ENCODE peak calls at places on chromosomes 16 and 17, in ten cellular contexts. One of them, this sample, is unnamed.

GRCh38 chr16:77373726-77374125 is 61.1 kb downstream of the ADAMTS18 start:
- DNase-seq in astrocyte of the spinal cord: no peak
- DNase-seq in lower leg skin: no peak
- DNase-seq in AG04449: no peak
- DNase-seq in A549: no peak
- DNase-seq in cardiac muscle cell: no peak
- DNase-seq in NB4: no peak
- DNase-seq in AG09309: no peak
- DNase-seq in neural progenitor cell: no peak
- DNase-seq in tibial nerve: no peak
- DNase-seq in this sample: no peak

GRCh38 chr16:2520784-2521577 is 810 bp downstream of the AMDHD2 start:
- DNase-seq in A549: no peak
- DNase-seq in AG04449: no peak
- DNase-seq in NB4: peak; percentile 64
- DNase-seq in AG09309: no peak
- DNase-seq in astrocyte of the spinal cord: no peak
- DNase-seq in tibial nerve: no peak
- DNase-seq in neural progenitor cell: peak; percentile 53
- DNase-seq in cardiac muscle cell: no peak
- DNase-seq in lower leg skin: peak; percentile 91
- DNase-seq in this sample: no peak

GRCh38 chr16:19872179-19872863 is 12.3 kb downstream of the GPRC5B start:
- DNase-seq in lower leg skin: no peak
- DNase-seq in astrocyte of the spinal cord: no peak
- DNase-seq in NB4: no peak
- DNase-seq in neural progenitor cell: no peak
- DNase-seq in AG04449: no peak
- DNase-seq in AG09309: no peak
- DNase-seq in A549: no peak
- DNase-seq in cardiac muscle cell: no peak
- DNase-seq in tibial nerve: no peak
- DNase-seq in this sample: no peak

GRCh38 chr16:66695935-66696668 is 441 bp downstream of the CMTM4 start:
- DNase-seq in AG09309: no peak
- DNase-seq in AG04449: no peak
- DNase-seq in cardiac muscle cell: peak; percentile 23
- DNase-seq in A549: peak; percentile 24
- DNase-seq in astrocyte of the spinal cord: no peak
- DNase-seq in neural progenitor cell: peak; percentile 21
- DNase-seq in tibial nerve: no peak
- DNase-seq in lower leg skin: peak; percentile 91
- DNase-seq in NB4: no peak
- DNase-seq in this sample: no peak

GRCh38 chr17:81391964-81392908 is 3.0 kb upstream of the BAHCC1 start:
- DNase-seq in astrocyte of the spinal cord: peak; percentile 70
- DNase-seq in AG09309: no peak
- DNase-seq in tibial nerve: no peak
- DNase-seq in cardiac muscle cell: peak; percentile 62
- DNase-seq in AG04449: no peak
- DNase-seq in neural progenitor cell: no peak
- DNase-seq in A549: no peak
- DNase-seq in lower leg skin: no peak
- DNase-seq in NB4: no peak
- DNase-seq in this sample: peak; percentile 87

GRCh38 chr16:49921791-49922456 is 66.0 kb upstream of the ZNF423 start:
- DNase-seq in astrocyte of the spinal cord: peak; percentile 45
- DNase-seq in A549: peak; percentile 66
- DNase-seq in lower leg skin: peak; percentile 88
- DNase-seq in NB4: peak; percentile 63
- DNase-seq in tibial nerve: peak; percentile 57
- DNase-seq in AG09309: no peak
- DNase-seq in neural progenitor cell: peak; percentile 86
- DNase-seq in cardiac muscle cell: peak; percentile 78
- DNase-seq in AG04449: no peak
- DNase-seq in this sample: peak; percentile 17

GRCh38 chr16:50448522-50448921 is 79.7 kb upstream of the BRD7 start:
- DNase-seq in neural progenitor cell: peak; percentile 81
- DNase-seq in NB4: peak; percentile 18
- DNase-seq in tibial nerve: no peak
- DNase-seq in AG04449: no peak
- DNase-seq in A549: no peak
- DNase-seq in lower leg skin: no peak
- DNase-seq in cardiac muscle cell: no peak
- DNase-seq in AG09309: no peak
- DNase-seq in astrocyte of the spinal cord: no peak
- DNase-seq in this sample: no peak

GRCh38 chr17:36936455-36936934 is 780 bp upstream of the LHX1 start:
- DNase-seq in A549: no peak
- DNase-seq in AG09309: no peak
- DNase-seq in tibial nerve: no peak
- DNase-seq in cardiac muscle cell: peak; percentile 81
- DNase-seq in astrocyte of the spinal cord: no peak
- DNase-seq in lower leg skin: peak; percentile 67
- DNase-seq in NB4: no peak
- DNase-seq in AG04449: no peak
- DNase-seq in neural progenitor cell: peak; percentile 90
- DNase-seq in this sample: no peak

GRCh38 chr16:24883714-24884151 is 38.0 kb downstream of the SLC5A11 start:
- DNase-seq in AG09309: no peak
- DNase-seq in A549: peak; percentile 25
- DNase-seq in neural progenitor cell: no peak
- DNase-seq in tibial nerve: no peak
- DNase-seq in astrocyte of the spinal cord: no peak
- DNase-seq in AG04449: no peak
- DNase-seq in lower leg skin: peak; percentile 76
- DNase-seq in NB4: peak; percentile 18
- DNase-seq in cardiac muscle cell: no peak
- DNase-seq in this sample: no peak

GRCh38 chr17:40070644-40070894 is 7.8 kb downstream of the THRA start:
- DNase-seq in A549: no peak
- DNase-seq in NB4: peak; percentile 25
- DNase-seq in lower leg skin: no peak
- DNase-seq in cardiac muscle cell: no peak
- DNase-seq in tibial nerve: no peak
- DNase-seq in AG09309: no peak
- DNase-seq in astrocyte of the spinal cord: no peak
- DNase-seq in neural progenitor cell: no peak
- DNase-seq in AG04449: no peak
- DNase-seq in this sample: no peak

GRCh38 chr17:74444406-74444805 is 12.5 kb downstream of the GPRC5C start:
- DNase-seq in AG09309: no peak
- DNase-seq in astrocyte of the spinal cord: no peak
- DNase-seq in neural progenitor cell: no peak
- DNase-seq in AG04449: no peak
- DNase-seq in tibial nerve: peak; percentile 63
- DNase-seq in NB4: no peak
- DNase-seq in lower leg skin: no peak
- DNase-seq in cardiac muscle cell: no peak
- DNase-seq in A549: no peak
- DNase-seq in this sample: peak; percentile 63
- TF ChIP-seq CTCF in AG09309: no peak
- TF ChIP-seq CTCF in astrocyte of the spinal cord: no peak
- TF ChIP-seq CTCF in neural progenitor cell: no peak
- TF ChIP-seq CTCF in AG04449: no peak
- TF ChIP-seq CTCF in tibial nerve: no peak
- TF ChIP-seq CTCF in NB4: no peak
- TF ChIP-seq CTCF in lower leg skin: no peak
- TF ChIP-seq CTCF in cardiac muscle cell: no peak
- TF ChIP-seq CTCF in A549: no peak
- TF ChIP-seq CTCF in this sample: no peak

GRCh38 chr16:88697831-88698693 is 8.1 kb downstream of the RNF166 start:
- DNase-seq in A549: no peak
- DNase-seq in AG04449: no peak
- DNase-seq in AG09309: no peak
- DNase-seq in cardiac muscle cell: peak; percentile 13
- DNase-seq in NB4: no peak
- DNase-seq in astrocyte of the spinal cord: no peak
- DNase-seq in lower leg skin: no peak
- DNase-seq in neural progenitor cell: no peak
- DNase-seq in tibial nerve: no peak
- DNase-seq in this sample: no peak
- TF ChIP-seq CTCF in A549: peak; percentile 37
- TF ChIP-seq CTCF in AG04449: peak; percentile 29
- TF ChIP-seq CTCF in AG09309: peak; percentile 34
- TF ChIP-seq CTCF in cardiac muscle cell: peak; percentile 32
- TF ChIP-seq CTCF in NB4: peak; percentile 44
- TF ChIP-seq CTCF in astrocyte of the spinal cord: peak; percentile 49
- TF ChIP-seq CTCF in lower leg skin: no peak
- TF ChIP-seq CTCF in neural progenitor cell: peak; percentile 51
- TF ChIP-seq CTCF in tibial nerve: no peak
- TF ChIP-seq CTCF in this sample: peak; percentile 32

GRCh38 chr17:624341-624860 is 90.2 kb downstream of the VPS53 start:
- DNase-seq in tibial nerve: no peak
- DNase-seq in astrocyte of the spinal cord: no peak
- DNase-seq in A549: no peak
- DNase-seq in AG04449: no peak
- DNase-seq in AG09309: no peak
- DNase-seq in NB4: no peak
- DNase-seq in lower leg skin: no peak
- DNase-seq in cardiac muscle cell: no peak
- DNase-seq in neural progenitor cell: no peak
- DNase-seq in this sample: no peak

GRCh38 chr17:628089-628488 is 86.5 kb downstream of the VPS53 start:
- DNase-seq in lower leg skin: no peak
- DNase-seq in AG09309: no peak
- DNase-seq in A549: no peak
- DNase-seq in astrocyte of the spinal cord: no peak
- DNase-seq in neural progenitor cell: no peak
- DNase-seq in AG04449: no peak
- DNase-seq in NB4: no peak
- DNase-seq in cardiac muscle cell: no peak
- DNase-seq in tibial nerve: no peak
- DNase-seq in this sample: no peak

GRCh38 chr17:623121-623520 is 91.5 kb downstream of the VPS53 start:
- DNase-seq in A549: no peak
- DNase-seq in tibial nerve: no peak
- DNase-seq in AG09309: no peak
- DNase-seq in lower leg skin: no peak
- DNase-seq in cardiac muscle cell: no peak
- DNase-seq in astrocyte of the spinal cord: no peak
- DNase-seq in NB4: no peak
- DNase-seq in AG04449: no peak
- DNase-seq in neural progenitor cell: no peak
- DNase-seq in this sample: no peak

GRCh38 chr17:628507-628941 is 86.1 kb downstream of the VPS53 start:
- DNase-seq in A549: no peak
- DNase-seq in cardiac muscle cell: no peak
- DNase-seq in neural progenitor cell: no peak
- DNase-seq in AG04449: no peak
- DNase-seq in lower leg skin: no peak
- DNase-seq in astrocyte of the spinal cord: peak; percentile 44
- DNase-seq in NB4: peak; percentile 3
- DNase-seq in AG09309: peak; percentile 10
- DNase-seq in tibial nerve: no peak
- DNase-seq in this sample: peak; percentile 72

GRCh38 chr17:627051-627450 is 87.6 kb downstream of the VPS53 start:
- DNase-seq in tibial nerve: no peak
- DNase-seq in lower leg skin: no peak
- DNase-seq in A549: peak; percentile 22
- DNase-seq in AG04449: no peak
- DNase-seq in AG09309: no peak
- DNase-seq in NB4: no peak
- DNase-seq in astrocyte of the spinal cord: no peak
- DNase-seq in neural progenitor cell: no peak
- DNase-seq in cardiac muscle cell: no peak
- DNase-seq in this sample: no peak
- TF ChIP-seq CTCF in tibial nerve: no peak
- TF ChIP-seq CTCF in lower leg skin: no peak
- TF ChIP-seq CTCF in A549: no peak
- TF ChIP-seq CTCF in AG04449: no peak
- TF ChIP-seq CTCF in AG09309: no peak
- TF ChIP-seq CTCF in NB4: no peak
- TF ChIP-seq CTCF in astrocyte of the spinal cord: no peak
- TF ChIP-seq CTCF in neural progenitor cell: no peak
- TF ChIP-seq CTCF in cardiac muscle cell: no peak
- TF ChIP-seq CTCF in this sample: peak; percentile 7

GRCh38 chr16:68306633-68307032 is 4.1 kb downstream of the SLC7A6OS start:
- DNase-seq in astrocyte of the spinal cord: no peak
- DNase-seq in tibial nerve: no peak
- DNase-seq in cardiac muscle cell: no peak
- DNase-seq in NB4: no peak
- DNase-seq in AG04449: no peak
- DNase-seq in lower leg skin: no peak
- DNase-seq in AG09309: no peak
- DNase-seq in A549: no peak
- DNase-seq in neural progenitor cell: no peak
- DNase-seq in this sample: no peak

GRCh38 chr16:68313116-68313515 is 2.3 kb downstream of the PRMT7 start:
- DNase-seq in AG09309: no peak
- DNase-seq in AG04449: no peak
- DNase-seq in A549: no peak
- DNase-seq in lower leg skin: no peak
- DNase-seq in tibial nerve: no peak
- DNase-seq in NB4: no peak
- DNase-seq in neural progenitor cell: no peak
- DNase-seq in astrocyte of the spinal cord: no peak
- DNase-seq in cardiac muscle cell: no peak
- DNase-seq in this sample: no peak

GRCh38 chr16:68311316-68311620 is 449 bp downstream of the PRMT7 start:
- DNase-seq in astrocyte of the spinal cord: peak; percentile 40
- DNase-seq in tibial nerve: no peak
- DNase-seq in lower leg skin: no peak
- DNase-seq in AG04449: no peak
- DNase-seq in AG09309: no peak
- DNase-seq in A549: no peak
- DNase-seq in cardiac muscle cell: peak; percentile 55
- DNase-seq in NB4: peak; percentile 82
- DNase-seq in neural progenitor cell: no peak
- DNase-seq in this sample: peak; percentile 52

GRCh38 chr16:68309798-68310197 is 948 bp downstream of the SLC7A6OS start:
- DNase-seq in AG09309: no peak
- DNase-seq in AG04449: no peak
- DNase-seq in A549: no peak
- DNase-seq in neural progenitor cell: no peak
- DNase-seq in lower leg skin: no peak
- DNase-seq in cardiac muscle cell: no peak
- DNase-seq in astrocyte of the spinal cord: no peak
- DNase-seq in tibial nerve: no peak
- DNase-seq in NB4: peak; percentile 37
- DNase-seq in this sample: no peak

GRCh38 chr16:68310441-68311315 is at the start of the genes PRMT7 and SLC7A6OS:
- DNase-seq in cardiac muscle cell: peak; percentile 95
- DNase-seq in AG04449: no peak
- DNase-seq in NB4: peak; percentile 98
- DNase-seq in AG09309: peak; percentile 41
- DNase-seq in A549: peak; percentile 89
- DNase-seq in neural progenitor cell: peak; percentile 96
- DNase-seq in astrocyte of the spinal cord: peak; percentile 90
- DNase-seq in lower leg skin: peak; percentile 97
- DNase-seq in tibial nerve: peak; percentile 89
- DNase-seq in this sample: peak; percentile 92
- TF ChIP-seq CTCF in cardiac muscle cell: peak; percentile 30
- TF ChIP-seq CTCF in AG04449: no peak
- TF ChIP-seq CTCF in NB4: no peak
- TF ChIP-seq CTCF in AG09309: peak; percentile 22
- TF ChIP-seq CTCF in A549: no peak
- TF ChIP-seq CTCF in neural progenitor cell: no peak
- TF ChIP-seq CTCF in astrocyte of the spinal cord: peak; percentile 10
- TF ChIP-seq CTCF in lower leg skin: no peak
- TF ChIP-seq CTCF in tibial nerve: no peak
- TF ChIP-seq CTCF in this sample: peak; percentile 15